ENCODE peak calls at places on chromosomes 6 and 20, in seven cellular contexts. Z, Y, P, K, R, D and I are unnamed samples.
A peak's percentile ranks its signal among the peaks of the same experiment; 100 is the strongest.

GRCh38 chr6:82889117-82889516 is 176.5 kb downstream of the UBE3D start:
- DNase-seq in D (no peak), Y (no peak), K (no peak), Z (no peak), P (no peak), R (no peak), I (no peak)

GRCh38 chr20:57393321-57394086 is 2.3 kb downstream of the RBM38 start:
- DNase-seq in K (peak; percentile 58), D (no peak), Z (peak; percentile 58), P (peak; percentile 31), Y (no peak), R (no peak), I (no peak)

GRCh38 chr6:51514396-51515051 is 572.9 kb downstream of the PKHD1 start:
- DNase-seq in R (no peak), P (no peak), Z (no peak), Y (no peak), K (no peak), D (no peak), I (no peak)

GRCh38 chr6:12096342-12096741 is 84.2 kb downstream of the HIVEP1 start:
- DNase-seq in K (no peak), R (no peak), Z (no peak), D (no peak), Y (no peak), P (no peak), I (no peak)

GRCh38 chr6:144007779-144008500 is at the start of gene PLAGL1:
- DNase-seq in Z (no peak), R (no peak), P (peak; percentile 70), K (peak; percentile 62), D (peak; percentile 30), Y (peak; percentile 8), I (no peak)

GRCh38 chr20:58906894-58907293 is 54.4 kb downstream of the GNAS start:
- DNase-seq in D (no peak), R (no peak), Y (no peak), Z (peak; percentile 67), K (no peak), P (no peak), I (peak; percentile 36)

GRCh38 chr6:113894712-113895674 is 37.8 kb downstream of the MARCKS start:
- DNase-seq in K (no peak), Y (no peak), R (no peak), P (no peak), Z (no peak), D (no peak), I (no peak)

GRCh38 chr20:47973519-47974233 is 188.4 kb upstream of the SULF2 start:
- DNase-seq in Z (no peak), K (peak; percentile 81), P (no peak), D (no peak), Y (no peak), R (no peak), I (no peak)

GRCh38 chr20:56826971-56827645 is 198.0 kb downstream of the TFAP2C start:
- DNase-seq in Z (no peak), K (peak; percentile 33), R (no peak), P (no peak), Y (no peak), D (no peak), I (no peak)

GRCh38 chr6:47109281-47109680 is 67.1 kb upstream of the ADGRF1 start:
- DNase-seq in K (no peak), P (no peak), Y (no peak), D (no peak), R (no peak), Z (no peak), I (no peak)

GRCh38 chr20:24721891-24722530 is 227.1 kb upstream of the CST7 start:
- DNase-seq in D (no peak), K (no peak), P (no peak), Z (no peak), Y (no peak), R (no peak), I (no peak)

GRCh38 chr6:31079656-31080261 is 32.6 kb downstream of the C6orf15 start:
- DNase-seq in R (peak; percentile 58), P (peak; percentile 70), Y (peak; percentile 68), K (peak; percentile 81), Z (peak; percentile 80), D (peak; percentile 79), I (peak; percentile 12)

GRCh38 chr6:96015791-96016776 is at the start of gene FUT9:
- DNase-seq in K (peak; percentile 61), R (no peak), Z (no peak), Y (no peak), P (no peak), D (no peak), I (no peak)

GRCh38 chr6:30646450-30647038 is 389 bp upstream of the C6orf136 start:
- DNase-seq in P (peak; percentile 93), D (peak; percentile 96), K (peak; percentile 92), Z (no peak), Y (no peak), R (no peak), I (no peak)

GRCh38 chr20:58688838-58689237 is 3.8 kb upstream of the NPEPL1 start:
- DNase-seq in Z (no peak), Y (no peak), P (no peak), K (no peak), D (no peak), R (no peak), I (peak; percentile 33)

GRCh38 chr20:46694484-46694883 is 5.2 kb upstream of the TP53RK start:
- DNase-seq in D (no peak), K (no peak), Y (no peak), Z (peak; percentile 85), P (no peak), R (no peak), I (no peak)

GRCh38 chr6:42735976-42736375 is 9.9 kb downstream of the TBCC start:
- DNase-seq in P (no peak), R (no peak), K (no peak), Z (no peak), D (no peak), Y (no peak), I (no peak)

GRCh38 chr20:23658989-23659609 is 21.3 kb upstream of the CST3 start:
- DNase-seq in R (no peak), D (no peak), P (no peak), K (no peak), Z (no peak), Y (no peak), I (no peak)

GRCh38 chr6:62283828-62284411 is 2.1 kb downstream of the KHDRBS2 start:
- DNase-seq in Z (peak; percentile 63), P (no peak), K (no peak), R (no peak), D (no peak), Y (no peak), I (peak; percentile 6)

GRCh38 chr6:111439169-111439568 is 43.8 kb downstream of the REV3L start:
- DNase-seq in Z (no peak), D (no peak), P (no peak), K (no peak), R (no peak), Y (no peak), I (peak; percentile 25)

GRCh38 chr6:6676910-6677441 is 88.5 kb downstream of the LY86 start:
- DNase-seq in D (peak; percentile 86), P (peak; percentile 77), Y (peak; percentile 78), K (peak; percentile 88), Z (peak; percentile 92), R (peak; percentile 70), I (peak; percentile 91)

GRCh38 chr6:67663105-67663895 is 971.8 kb upstream of the ADGRB3 start:
- DNase-seq in P (no peak), R (no peak), Y (no peak), Z (no peak), D (no peak), K (no peak), I (no peak)

GRCh38 chr6:87289571-87289970 is 32.8 kb upstream of the SMIM8 start:
- DNase-seq in Z (no peak), Y (no peak), R (no peak), D (no peak), P (no peak), K (no peak), I (peak; percentile 90)